ENCODE peak calls at places on chromosomes 3 and 15, in four cellular contexts. K is IMR-90; E is cardiac muscle cell; M is CD8-positive, alpha-beta T cell. Y is an unnamed sample.

GRCh38 chr3:88003115-88003755 is 55.6 kb downstream of the CGGBP1 start:
- DNase-seq in K (peak; percentile 49), E (peak; percentile 76), M (no peak), Y (peak; percentile 83)

GRCh38 chr3:23834082-23834870 is 28.5 kb downstream of the UBE2E1 start:
- DNase-seq in K (no peak), E (no peak), M (no peak), Y (no peak)

GRCh38 chr3:171652932-171653331 is 157.4 kb downstream of the PLD1 start:
- DNase-seq in K (no peak), E (no peak), M (no peak), Y (no peak)

GRCh38 chr3:119221779-119222320 is 18.8 kb downstream of the B4GALT4 start:
- DNase-seq in K (peak; percentile 70), E (peak; percentile 47), M (no peak), Y (peak; percentile 24)

GRCh38 chr3:39848365-39848764 is 39.0 kb downstream of the MYRIP start:
- DNase-seq in K (no peak), E (no peak), M (no peak), Y (no peak)

GRCh38 chr3:185796431-185797107 is 28.3 kb downstream of the IGF2BP2 start:
- DNase-seq in K (peak; percentile 85), E (peak; percentile 43), M (no peak), Y (peak; percentile 44)

GRCh38 chr15:77504871-77505270 is 84.2 kb downstream of the HMG20A start:
- DNase-seq in K (no peak), E (no peak), M (no peak), Y (no peak)

GRCh38 chr15:89587955-89588354 is 12.7 kb downstream of the TICRR start:
- DNase-seq in K (peak; percentile 78), E (peak; percentile 56), M (no peak), Y (peak; percentile 31)

GRCh38 chr3:157335677-157336076 is 101.0 kb upstream of the PTX3 start:
- DNase-seq in K (peak; percentile 82), E (peak; percentile 85), M (no peak), Y (peak; percentile 53)

GRCh38 chr3:61686228-61686648 is 124.9 kb downstream of the PTPRG start:
- DNase-seq in K (no peak), E (no peak), M (no peak), Y (no peak)

GRCh38 chr3:172184106-172184822 is 144.9 kb downstream of the FNDC3B start:
- DNase-seq in K (no peak), E (no peak), M (no peak), Y (no peak)

GRCh38 chr3:4524423-4524769 is 31.2 kb downstream of the ITPR1 start:
- DNase-seq in K (peak; percentile 19), E (peak; percentile 88), M (no peak), Y (peak; percentile 45)

GRCh38 chr15:49901867-49902775 is 216.9 kb downstream of the ATP8B4 start:
- DNase-seq in K (peak; percentile 65), E (peak; percentile 81), M (no peak), Y (peak; percentile 82)

GRCh38 chr3:107283948-107284347 is 93.3 kb upstream of the CCDC54 start:
- DNase-seq in K (no peak), E (peak; percentile 41), M (no peak), Y (peak; percentile 8)

GRCh38 chr3:64321747-64322146 is 96.5 kb upstream of the PRICKLE2 start:
- DNase-seq in K (peak; percentile 85), E (peak; percentile 68), M (no peak), Y (peak; percentile 79)

GRCh38 chr3:32276279-32276841 is 37.9 kb downstream of the CMTM8 start:
- DNase-seq in K (peak; percentile 8), E (peak; percentile 66), M (no peak), Y (peak; percentile 41)

GRCh38 chr3:42518800-42519567 is 16.5 kb downstream of the VIPR1 start:
- DNase-seq in K (no peak), E (no peak), M (peak; percentile 34), Y (no peak)
- TF ChIP-seq CTCF in K (no peak), E (peak; percentile 29), M (peak; percentile 34), Y (peak; percentile 9)

GRCh38 chr3:65348596-65348995 is 660.8 kb upstream of the ADAMTS9 start:
- DNase-seq in K (peak; percentile 69), E (peak; percentile 38), M (no peak), Y (peak; percentile 89)
- H3K4me3 ChIP-seq in K (no peak overlapping the region), E (no peak overlapping the region), M (no peak overlapping the region), Y (no peak overlapping the region)

GRCh38 chr15:66153549-66154415 is 99.8 kb downstream of the MEGF11 start:
- DNase-seq in K (no peak), E (no peak), M (no peak), Y (no peak)

GRCh38 chr15:66154581-66154980 is 99.0 kb downstream of the MEGF11 start:
- DNase-seq in K (no peak), E (no peak), M (no peak), Y (no peak)

GRCh38 chr15:66149871-66150270 is 103.7 kb downstream of the MEGF11 start:
- DNase-seq in K (no peak), E (no peak), M (no peak), Y (no peak)

GRCh38 chr15:66152650-66153049 is 100.9 kb downstream of the MEGF11 start:
- DNase-seq in K (no peak), E (no peak), M (no peak), Y (no peak)

GRCh38 chr15:66151809-66152208 is 101.7 kb downstream of the MEGF11 start:
- DNase-seq in K (no peak), E (no peak), M (no peak), Y (no peak)
- TF ChIP-seq CTCF in K (no peak), E (no peak), M (no peak), Y (no peak)

DNA sequence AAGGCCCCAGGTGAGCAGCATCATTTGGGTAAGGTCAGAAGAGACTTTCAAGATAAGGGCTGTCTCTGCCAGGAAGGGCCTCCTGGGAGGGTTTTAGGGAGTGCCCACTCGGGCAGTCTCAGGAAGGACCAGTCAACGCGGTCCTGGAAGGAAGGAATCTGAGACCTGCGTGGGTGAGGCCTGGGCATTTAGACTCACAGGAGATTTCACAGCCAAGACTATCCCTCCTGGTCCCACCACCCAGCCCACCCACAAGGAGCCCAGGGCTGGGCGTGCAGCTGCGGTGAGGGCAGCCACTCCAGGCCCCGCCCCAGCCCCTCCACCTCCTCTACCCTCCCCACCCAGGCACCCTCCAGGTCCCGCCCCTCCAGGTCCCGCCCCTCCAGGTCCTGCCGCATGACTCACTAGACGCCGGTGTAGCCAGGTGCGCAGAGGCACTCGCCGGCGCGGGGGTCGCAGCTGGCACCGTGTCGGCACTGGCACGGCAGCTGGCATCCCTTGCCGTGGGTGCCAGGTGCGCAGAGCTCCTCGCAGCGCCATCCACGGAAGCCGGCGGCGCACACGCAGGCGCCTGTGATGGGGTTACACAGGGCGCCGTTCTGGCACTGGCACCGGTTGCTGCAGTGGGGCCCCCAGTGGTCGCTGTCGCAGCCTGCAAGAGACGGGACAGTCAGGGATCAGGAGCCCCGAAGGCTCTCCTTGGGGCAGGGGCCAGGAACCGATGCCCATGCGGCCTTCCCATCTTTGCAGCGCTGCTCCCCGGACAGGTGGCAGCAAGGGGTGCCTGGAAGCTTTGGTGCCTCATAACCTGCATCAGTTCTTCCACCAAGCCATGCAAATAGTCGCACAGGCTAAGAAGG is 112.8 kb downstream of the RAB11A start:
- DNase-seq in K (no peak), E (no peak), M (peak; percentile 61), Y (no peak)
- H3K4me3 ChIP-seq in K (no peak overlapping the region), E (peak overlapping the region; percentile 33), M (peak overlapping the region; percentile 72), Y (no peak overlapping the region)

GRCh38 chr15:101725073-101725472 is 800 bp upstream of the TARS3 start:
- DNase-seq in K (no peak), E (no peak), M (no peak), Y (no peak)

GRCh38 chr15:101724675-101725005 is 367 bp upstream of the TARS3 start:
- DNase-seq in K (no peak), E (no peak), M (no peak), Y (no peak)

GRCh38 chr15:101723161-101723873 is 956 bp downstream of the TARS3 start:
- DNase-seq in K (peak; percentile 26), E (peak; percentile 17), M (peak; percentile 11), Y (peak; percentile 28)

GRCh38 chr15:101727186-101727585 is 2.9 kb upstream of the TARS3 start:
- DNase-seq in K (no peak), E (no peak), M (no peak), Y (no peak)

GRCh38 chr15:101723874-101724674 is at the start of gene TARS3:
- DNase-seq in K (peak; percentile 80), E (peak; percentile 91), M (peak; percentile 94), Y (peak; percentile 90)
- TF ChIP-seq CTCF in K (peak; percentile 21), E (peak; percentile 10), M (no peak), Y (peak; percentile 18)

DNA sequence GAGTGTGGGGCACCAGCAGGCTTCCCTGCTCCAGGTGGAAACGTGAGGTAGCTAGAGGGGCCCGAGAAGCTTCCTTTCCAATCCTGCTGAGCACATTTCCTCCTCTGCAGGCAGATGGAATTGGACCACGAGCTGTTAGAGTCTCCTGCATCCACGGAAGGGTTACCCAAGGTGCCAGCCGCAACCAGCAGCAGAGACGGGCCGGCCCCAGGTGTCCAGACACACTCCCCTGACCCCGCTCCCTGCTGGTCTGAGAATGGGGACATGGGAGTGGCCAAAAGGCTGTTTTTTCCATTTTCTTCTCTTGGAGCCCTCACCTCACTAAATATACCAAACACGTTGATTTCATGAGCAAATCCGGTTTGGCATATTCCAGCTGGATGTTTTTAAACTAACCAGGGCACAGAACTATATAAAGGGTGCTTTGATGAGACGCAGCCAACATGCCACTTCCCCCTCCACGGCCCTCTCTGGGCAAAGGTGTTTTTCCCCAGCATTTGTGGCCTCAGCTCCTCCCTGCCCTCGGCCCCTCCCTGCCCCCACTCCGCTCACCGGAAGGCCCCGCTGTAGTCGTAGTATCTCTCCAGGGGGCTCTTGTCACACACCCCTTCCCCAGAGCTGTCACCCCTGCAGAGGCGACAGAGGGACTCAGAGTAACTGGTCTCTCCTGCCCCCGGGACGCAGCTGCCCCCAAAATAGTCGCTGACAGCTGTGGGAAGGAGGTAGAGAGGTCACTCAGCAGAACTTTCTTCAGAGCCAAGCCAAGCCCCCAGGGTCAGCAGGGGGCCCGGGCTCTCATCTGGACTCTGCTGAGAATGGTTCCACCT is 7.0 kb downstream of the MELTF start:
- DNase-seq in K (no peak), E (no peak), M (no peak), Y (no peak)
- H3K4me3 ChIP-seq in K (no peak overlapping the region), E (no peak overlapping the region), M (no peak overlapping the region), Y (no peak overlapping the region)

GRCh38 chr3:148880681-148881080 is 15.6 kb downstream of the CPA3 start:
- DNase-seq in K (no peak), E (no peak), M (no peak), Y (no peak)
- TF ChIP-seq CTCF in K (no peak), E (no peak), M (no peak), Y (peak; percentile 19)

GRCh38 chr3:51382947-51383578 is 2.0 kb upstream of the MANF start:
- DNase-seq in K (no peak), E (no peak), M (no peak), Y (no peak)
- H3K4me3 ChIP-seq in K (no peak overlapping the region), E (no peak overlapping the region), M (no peak overlapping the region), Y (no peak overlapping the region)